ENCODE peak calls at places on chromosomes 5 and 9, in four cellular contexts. One of them, this sample, is unnamed.

GRCh38 chr5:68258531-68258930 is 43.0 kb downstream of the PIK3R1 start:
- DNase-seq in natural killer cell: no peak
- DNase-seq in fibroblast of villous mesenchyme: no peak
- DNase-seq in GM12865: no peak
- DNase-seq in this sample: no peak

GRCh38 chr5:36079200-36079761 is 12.6 kb upstream of the UGT3A2 start:
- DNase-seq in natural killer cell: no peak
- DNase-seq in fibroblast of villous mesenchyme: peak
- DNase-seq in GM12865: peak
- DNase-seq in this sample: peak

GRCh38 chr9:131722260-131722659 is 17.6 kb downstream of the RAPGEF1 start:
- DNase-seq in natural killer cell: no peak
- DNase-seq in fibroblast of villous mesenchyme: no peak
- DNase-seq in GM12865: no peak
- DNase-seq in this sample: no peak

GRCh38 chr9:100394819-100395218 is 32.1 kb upstream of the MSANTD3 start:
- DNase-seq in natural killer cell: no peak
- DNase-seq in fibroblast of villous mesenchyme: peak
- DNase-seq in GM12865: no peak
- DNase-seq in this sample: no peak

GRCh38 chr9:5326893-5327548 is 12.7 kb downstream of the RLN1 start:
- DNase-seq in natural killer cell: no peak
- DNase-seq in fibroblast of villous mesenchyme: peak
- DNase-seq in GM12865: no peak
- DNase-seq in this sample: no peak

GRCh38 chr9:98610196-98610595 is 98.5 kb downstream of the GABBR2 start:
- DNase-seq in natural killer cell: no peak
- DNase-seq in fibroblast of villous mesenchyme: no peak
- DNase-seq in GM12865: no peak
- DNase-seq in this sample: no peak

GRCh38 chr5:134003064-134003956 is 1.5 kb downstream of the VDAC1 start:
- DNase-seq in natural killer cell: no peak
- DNase-seq in fibroblast of villous mesenchyme: no peak
- DNase-seq in GM12865: no peak
- DNase-seq in this sample: no peak

GRCh38 chr5:35430381-35431162 is 187.1 kb upstream of the SPEF2 start:
- DNase-seq in natural killer cell: no peak
- DNase-seq in fibroblast of villous mesenchyme: no peak
- DNase-seq in GM12865: no peak
- DNase-seq in this sample: no peak

GRCh38 chr5:62259699-62260220 is 46.2 kb upstream of the KIF2A start:
- DNase-seq in natural killer cell: no peak
- DNase-seq in fibroblast of villous mesenchyme: peak
- DNase-seq in GM12865: no peak
- DNase-seq in this sample: no peak

GRCh38 chr5:74149395-74149794 is 491.1 kb downstream of the ENC1 start:
- DNase-seq in natural killer cell: no peak
- DNase-seq in fibroblast of villous mesenchyme: peak
- DNase-seq in GM12865: no peak
- DNase-seq in this sample: no peak

GRCh38 chr5:32475338-32476097 is 31.0 kb upstream of the ZFR start:
- DNase-seq in natural killer cell: no peak
- DNase-seq in fibroblast of villous mesenchyme: no peak
- DNase-seq in GM12865: no peak
- DNase-seq in this sample: no peak

GRCh38 chr5:176596689-176597416 is 13.1 kb downstream of the GPRIN1 start:
- DNase-seq in natural killer cell: peak
- DNase-seq in fibroblast of villous mesenchyme: peak
- DNase-seq in GM12865: peak
- DNase-seq in this sample: peak

GRCh38 chr9:134175808-134176598 is 11.6 kb upstream of the RNU6ATAC start:
- DNase-seq in natural killer cell: no peak
- DNase-seq in fibroblast of villous mesenchyme: no peak
- DNase-seq in GM12865: no peak
- DNase-seq in this sample: no peak

GRCh38 chr5:145847499-145848497 is 12.7 kb upstream of the PRELID2 start:
- DNase-seq in natural killer cell: no peak
- DNase-seq in fibroblast of villous mesenchyme: peak
- DNase-seq in GM12865: no peak
- DNase-seq in this sample: no peak

GRCh38 chr5:148939676-148940075 is 113.3 kb downstream of the ADRB2 start:
- DNase-seq in natural killer cell: no peak
- DNase-seq in fibroblast of villous mesenchyme: peak
- DNase-seq in GM12865: no peak
- DNase-seq in this sample: no peak

GRCh38 chr9:136107155-136107952 is 11.3 kb downstream of the TMEM250 start:
- DNase-seq in natural killer cell: peak
- DNase-seq in fibroblast of villous mesenchyme: no peak
- DNase-seq in GM12865: peak
- DNase-seq in this sample: peak

GRCh38 chr9:16396389-16396788 is 474.1 kb downstream of the BNC2 start:
- DNase-seq in natural killer cell: no peak
- DNase-seq in fibroblast of villous mesenchyme: peak
- DNase-seq in GM12865: no peak
- DNase-seq in this sample: no peak

GRCh38 chr5:43620944-43621505 is 18.0 kb downstream of the NNT start:
- DNase-seq in natural killer cell: no peak
- DNase-seq in fibroblast of villous mesenchyme: no peak
- DNase-seq in GM12865: no peak
- DNase-seq in this sample: no peak

GRCh38 chr9:36037580-36038169 is 962 bp downstream of the RECK start:
- DNase-seq in natural killer cell: no peak
- DNase-seq in fibroblast of villous mesenchyme: no peak
- DNase-seq in GM12865: no peak
- DNase-seq in this sample: no peak

GRCh38 chr5:91288517-91288916 is 94.6 kb downstream of the ARRDC3 start:
- DNase-seq in natural killer cell: no peak
- DNase-seq in fibroblast of villous mesenchyme: peak
- DNase-seq in GM12865: no peak
- DNase-seq in this sample: no peak

GRCh38 chr9:8733096-8733954 is 933.7 kb upstream of the DMAC1 start:
- DNase-seq in natural killer cell: no peak
- DNase-seq in fibroblast of villous mesenchyme: peak
- DNase-seq in GM12865: no peak
- DNase-seq in this sample: no peak

GRCh38 chr5:100676807-100677631 is 141.8 kb downstream of the FAM174A start:
- DNase-seq in natural killer cell: no peak
- DNase-seq in fibroblast of villous mesenchyme: peak
- DNase-seq in GM12865: no peak
- DNase-seq in this sample: no peak

GRCh38 chr9:7097785-7098420 is 340.1 kb downstream of the KDM4C start:
- DNase-seq in natural killer cell: no peak
- DNase-seq in fibroblast of villous mesenchyme: peak
- DNase-seq in GM12865: no peak
- DNase-seq in this sample: no peak

GRCh38 chr9:19642256-19642655 is 146.6 kb downstream of the SLC24A2 start:
- DNase-seq in natural killer cell: no peak
- DNase-seq in fibroblast of villous mesenchyme: no peak
- DNase-seq in GM12865: peak
- DNase-seq in this sample: no peak

GRCh38 chr5:143986567-143987242 is 174.7 kb downstream of the HMHB1 start:
- DNase-seq in natural killer cell: no peak
- DNase-seq in fibroblast of villous mesenchyme: peak
- DNase-seq in GM12865: no peak
- DNase-seq in this sample: no peak

GRCh38 chr9:123365287-123365880 is 9.4 kb downstream of the CRB2 start:
- DNase-seq in natural killer cell: no peak
- DNase-seq in fibroblast of villous mesenchyme: no peak
- DNase-seq in GM12865: no peak
- DNase-seq in this sample: no peak

GRCh38 chr9:124792976-124793594 is 16.2 kb downstream of the OLFML2A start:
- DNase-seq in natural killer cell: no peak
- DNase-seq in fibroblast of villous mesenchyme: peak
- DNase-seq in GM12865: no peak
- DNase-seq in this sample: no peak

GRCh38 chr9:124790301-124790700 is 13.4 kb downstream of the OLFML2A start:
- DNase-seq in natural killer cell: no peak
- DNase-seq in fibroblast of villous mesenchyme: no peak
- DNase-seq in GM12865: no peak
- DNase-seq in this sample: no peak

GRCh38 chr9:124791106-124791505 is 14.2 kb downstream of the OLFML2A start:
- DNase-seq in natural killer cell: no peak
- DNase-seq in fibroblast of villous mesenchyme: no peak
- DNase-seq in GM12865: no peak
- DNase-seq in this sample: no peak

GRCh38 chr9:124794902-124795491 is 18.1 kb downstream of the OLFML2A start:
- DNase-seq in natural killer cell: no peak
- DNase-seq in fibroblast of villous mesenchyme: no peak
- DNase-seq in GM12865: peak
- DNase-seq in this sample: no peak

DNA sequence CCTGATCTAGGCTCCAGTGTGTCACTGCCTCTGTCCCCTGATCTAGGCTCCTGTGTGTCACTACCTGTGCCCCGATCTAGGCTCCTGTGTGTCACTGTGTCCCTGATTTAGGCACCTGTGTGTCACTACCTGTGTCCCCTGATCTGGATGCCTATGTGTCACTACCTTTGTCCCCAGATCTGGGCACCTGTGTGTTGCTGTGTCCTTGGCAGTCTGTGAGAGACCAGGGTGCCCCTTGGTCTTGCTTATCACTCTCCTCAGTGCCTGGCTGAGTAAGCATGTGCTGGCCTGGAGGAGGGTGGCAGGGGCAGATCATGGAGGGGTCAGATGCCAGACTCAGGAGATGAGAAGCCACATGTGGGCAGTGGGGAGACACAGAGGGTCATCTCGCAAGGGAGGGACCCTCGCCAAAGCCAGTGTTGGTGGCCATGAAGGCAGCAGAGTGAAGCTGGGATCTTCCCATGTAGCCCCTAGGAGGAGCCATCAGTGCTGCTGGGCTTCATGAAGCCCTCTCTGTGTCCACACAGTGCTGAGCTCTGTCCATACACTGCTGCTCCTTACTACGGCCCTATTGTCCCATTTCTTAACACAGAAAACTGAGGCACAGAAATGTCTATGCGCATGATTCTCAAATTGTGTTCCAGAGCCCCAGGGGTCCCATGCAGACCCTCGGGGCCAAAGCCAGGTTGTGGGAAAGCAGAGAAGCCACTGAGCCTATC is 15.5 kb downstream of the OLFML2A start:
- DNase-seq in natural killer cell: no peak
- DNase-seq in fibroblast of villous mesenchyme: no peak
- DNase-seq in GM12865: no peak
- DNase-seq in this sample: no peak
- TF ChIP-seq CTCF in natural killer cell: no peak
- TF ChIP-seq CTCF in fibroblast of villous mesenchyme: no peak
- TF ChIP-seq CTCF in GM12865: no peak
- TF ChIP-seq CTCF in this sample: no peak

GRCh38 chr5:132237670-132238069 is 10.0 kb upstream of the P4HA2 start:
- DNase-seq in natural killer cell: no peak
- DNase-seq in fibroblast of villous mesenchyme: no peak
- DNase-seq in GM12865: no peak
- DNase-seq in this sample: no peak

GRCh38 chr5:132237141-132237540 is 9.5 kb upstream of the P4HA2 start:
- DNase-seq in natural killer cell: no peak
- DNase-seq in fibroblast of villous mesenchyme: peak
- DNase-seq in GM12865: no peak
- DNase-seq in this sample: no peak

GRCh38 chr5:132239776-132240175 is 12.1 kb upstream of the P4HA2 start:
- DNase-seq in natural killer cell: no peak
- DNase-seq in fibroblast of villous mesenchyme: no peak
- DNase-seq in GM12865: no peak
- DNase-seq in this sample: no peak

GRCh38 chr5:132238901-132239500 is 11.3 kb upstream of the P4HA2 start:
- DNase-seq in natural killer cell: no peak
- DNase-seq in fibroblast of villous mesenchyme: no peak
- DNase-seq in GM12865: no peak
- DNase-seq in this sample: no peak

GRCh38 chr5:132238169-132238744 is 10.6 kb upstream of the P4HA2 start:
- DNase-seq in natural killer cell: peak
- DNase-seq in fibroblast of villous mesenchyme: peak
- DNase-seq in GM12865: peak
- DNase-seq in this sample: peak
- TF ChIP-seq CTCF in natural killer cell: peak
- TF ChIP-seq CTCF in fibroblast of villous mesenchyme: peak
- TF ChIP-seq CTCF in GM12865: peak
- TF ChIP-seq CTCF in this sample: peak

DNA sequence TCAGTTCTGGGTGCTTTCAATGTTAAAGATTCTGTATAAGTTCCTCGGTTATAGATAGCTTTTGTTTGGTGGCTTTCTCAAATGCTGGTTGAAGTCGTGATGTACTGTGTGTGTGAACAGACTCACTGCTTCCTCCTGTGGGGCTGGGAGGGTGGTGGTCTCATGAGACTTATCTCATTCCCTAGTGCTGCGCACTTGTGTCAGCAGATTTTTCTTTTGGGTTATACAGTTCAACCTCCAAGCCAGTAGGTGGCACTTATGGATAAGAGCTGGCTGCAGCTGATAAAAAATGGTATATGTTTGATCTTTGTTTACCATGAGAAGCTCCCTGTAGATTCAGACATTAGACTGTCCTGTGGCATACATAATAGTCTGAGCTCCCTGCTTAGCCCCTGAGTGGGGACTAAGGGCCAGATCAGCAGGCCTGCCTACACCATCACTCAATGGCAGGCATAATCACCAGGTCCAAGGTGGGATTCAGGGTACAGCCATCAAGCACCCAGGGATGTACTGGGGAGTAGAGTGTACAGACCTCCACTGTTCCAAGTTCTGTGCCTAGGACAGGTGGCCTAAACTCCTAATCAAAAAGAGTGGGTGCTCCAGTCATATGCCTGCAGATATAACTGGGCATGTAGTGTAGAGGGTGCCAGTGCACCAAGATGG is 174.2 kb downstream of the OXCT1 start:
- DNase-seq in natural killer cell: no peak
- DNase-seq in fibroblast of villous mesenchyme: no peak
- DNase-seq in GM12865: peak
- DNase-seq in this sample: peak
- TF ChIP-seq CTCF in natural killer cell: no peak
- TF ChIP-seq CTCF in fibroblast of villous mesenchyme: peak
- TF ChIP-seq CTCF in GM12865: peak
- TF ChIP-seq CTCF in this sample: no peak

DNA sequence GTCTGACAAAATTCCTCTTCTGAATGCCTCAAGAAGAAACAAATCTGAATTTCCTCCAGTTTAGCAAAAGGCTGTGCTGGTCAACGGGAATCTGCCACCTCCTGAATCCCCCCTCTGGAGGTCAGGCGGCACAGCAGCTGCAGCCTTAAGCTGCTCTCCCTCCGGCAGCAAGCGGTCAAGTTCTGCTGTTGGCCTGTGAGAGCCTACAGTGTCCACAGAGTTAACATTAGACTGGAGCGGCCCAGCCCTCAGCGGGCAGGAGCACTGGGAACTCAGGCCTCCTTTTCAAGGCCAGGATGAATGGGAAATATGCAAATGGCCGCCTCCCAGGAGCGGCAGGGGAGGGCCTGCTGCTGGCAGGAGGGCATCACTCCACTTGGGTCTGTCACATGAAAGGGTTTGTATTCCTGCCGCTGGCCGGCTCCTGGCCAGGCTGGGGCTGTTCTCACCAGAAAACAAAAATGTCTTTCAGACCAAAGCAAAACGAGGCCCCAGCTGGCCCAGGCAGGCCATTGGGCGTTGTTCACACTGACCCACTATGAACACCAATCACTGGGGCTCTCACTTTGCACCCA is 8.2 kb downstream of the ACSL6 start:
- DNase-seq in natural killer cell: no peak
- DNase-seq in fibroblast of villous mesenchyme: peak
- DNase-seq in GM12865: no peak
- DNase-seq in this sample: no peak
- TF ChIP-seq CTCF in natural killer cell: no peak
- TF ChIP-seq CTCF in fibroblast of villous mesenchyme: peak
- TF ChIP-seq CTCF in GM12865: no peak
- TF ChIP-seq CTCF in this sample: no peak